ENCODE peak calls at places on chromosome X, in ten cellular contexts. N is dorsolateral prefrontal cortex, W is left ventricle myocardium inferior, Y is adrenal gland, Z is fibroblast of lung, R is mesendoderm, S is neural progenitor cell, O is colonic mucosa, K is endodermal cell, X is tibial nerve. J is an unnamed sample. For H3K27me3, the result is how much of the 10 kb centered on the place peaks cover.

GRCh38 chrX:106894392-106894909 is 8.7 kb downstream of the RIPPLY1 start:
- DNase-seq in N (peak), W (no peak), Y (peak), Z (peak), R (peak), S (peak), O (peak), K (peak), X (peak), J (no peak)

GRCh38 chrX:23483396-23483795 is 148.7 kb downstream of the PTCHD1 start:
- DNase-seq in N (no peak), W (no peak), Y (no peak), Z (no peak), R (no peak), S (no peak), O (no peak), K (no peak), X (no peak), J (no peak)

GRCh38 chrX:30005821-30006220 is 209.5 kb upstream of the MAGEB2 start:
- DNase-seq in N (no peak), W (no peak), Y (no peak), Z (no peak), R (no peak), S (no peak), O (no peak), K (no peak), X (no peak), J (no peak)

GRCh38 chrX:130060122-130061069 is 49.9 kb downstream of the ELF4 start:
- DNase-seq in N (peak), W (peak), Y (peak), Z (peak), R (peak), S (peak), O (peak), K (peak), X (peak), J (no peak)

GRCh38 chrX:69055193-69055592 is 110.1 kb downstream of the PJA1 start:
- DNase-seq in N (no peak), W (no peak), Y (no peak), Z (no peak), R (no peak), S (no peak), O (no peak), K (peak), X (no peak), J (no peak)

GRCh38 chrX:115226929-115227328 is 7.0 kb downstream of the LRCH2 start:
- DNase-seq in N (no peak), W (no peak), Y (no peak), Z (peak), R (peak), S (peak), O (no peak), K (peak), X (no peak), J (no peak)

GRCh38 chrX:71911731-71912050 is 1.0 kb downstream of the NHSL2 start:
- DNase-seq in N (no peak), W (no peak), Y (no peak), Z (peak), R (peak), S (peak), O (no peak), K (no peak), X (no peak), J (no peak)

GRCh38 chrX:40434947-40435346 is 145.8 kb upstream of the ATP6AP2 start:
- DNase-seq in N (peak), W (peak), Y (peak), Z (peak), R (peak), S (peak), O (no peak), K (peak), X (peak), J (no peak)

GRCh38 chrX:103533428-103534216 is 14.3 kb upstream of the RAB40A start:
- DNase-seq in N (peak), W (peak), Y (peak), Z (peak), R (peak), S (peak), O (peak), K (peak), X (peak), J (peak)

GRCh38 chrX:142637206-142637605 is 388.5 kb upstream of the SPANXN4 start:
- DNase-seq in N (no peak), W (no peak), Y (no peak), Z (no peak), R (no peak), S (no peak), O (no peak), K (no peak), X (no peak), J (no peak)
- H3K27me3 ChIP-seq in N (under half), W (under half), Y (under half), Z (under half), R (under half), S (under half), O (under half), K (under half), X (under half), J (under half)

GRCh38 chrX:139202742-139203410 is 327.7 kb upstream of the F9 start:
- DNase-seq in N (no peak), W (peak), Y (no peak), Z (no peak), R (peak), S (peak), O (no peak), K (peak), X (no peak), J (no peak)

GRCh38 chrX:139204903-139205667 is 325.5 kb upstream of the F9 start:
- DNase-seq in N (no peak), W (peak), Y (peak), Z (peak), R (peak), S (peak), O (peak), K (peak), X (no peak), J (no peak)

GRCh38 chrX:139204576-139204902 is 326.0 kb upstream of the F9 start:
- DNase-seq in N (no peak), W (no peak), Y (no peak), Z (no peak), R (no peak), S (no peak), O (no peak), K (no peak), X (no peak), J (no peak)

GRCh38 chrX:139201924-139202323 is 328.6 kb upstream of the F9 start:
- DNase-seq in N (no peak), W (no peak), Y (no peak), Z (peak), R (no peak), S (no peak), O (no peak), K (no peak), X (no peak), J (no peak)

DNA sequence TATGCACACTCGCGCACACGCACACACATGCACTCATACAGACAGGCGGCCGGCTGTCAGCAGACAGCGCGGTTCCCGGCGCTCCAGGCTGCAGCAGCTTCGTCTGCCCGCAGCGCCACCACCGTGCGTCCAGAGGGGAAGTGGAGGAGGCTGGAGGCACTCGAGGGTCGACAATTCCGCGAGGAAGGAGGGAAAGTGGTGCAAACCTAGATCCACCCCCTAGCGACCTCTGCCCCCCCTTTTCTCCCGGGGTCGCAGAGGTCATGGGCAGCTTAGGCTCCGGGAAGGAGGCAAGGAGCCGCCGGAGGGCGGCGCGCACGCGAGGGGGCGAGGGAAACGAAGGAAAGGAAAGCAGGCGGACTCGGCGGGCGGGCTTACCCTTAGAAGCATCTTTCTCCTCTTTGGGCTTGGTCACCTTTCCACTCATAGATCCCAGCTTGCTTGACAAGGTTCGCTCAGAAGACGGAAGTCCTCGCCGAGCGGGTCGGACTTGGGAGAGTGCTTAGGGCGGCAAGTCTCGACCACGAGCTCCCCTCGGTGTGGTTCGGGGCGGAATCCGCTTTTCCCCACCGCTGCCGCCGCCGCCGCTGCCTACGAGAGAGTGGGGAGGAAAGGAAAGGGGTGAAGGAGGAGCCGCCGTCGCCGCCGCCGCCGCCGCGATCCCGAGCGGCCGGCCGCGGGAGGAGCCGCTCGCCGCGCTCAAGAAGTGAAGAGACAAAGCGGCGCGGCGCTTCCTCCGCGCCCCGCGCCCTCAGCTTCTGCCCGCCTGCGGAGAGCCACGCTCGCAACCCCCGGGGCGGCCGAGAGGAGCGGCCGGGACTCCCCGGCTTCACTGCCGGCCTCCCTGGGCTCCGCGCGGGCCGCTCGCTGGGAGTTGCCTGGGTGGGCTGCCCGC is 326.6 kb upstream of the F9 start:
- DNase-seq in N (no peak), W (no peak), Y (peak), Z (peak), R (peak), S (peak), O (no peak), K (peak), X (no peak), J (no peak)
- H3K27me3 ChIP-seq in N (half or more), W (under half), Y (under half), Z (under half), R (under half), S (half or more), O (under half), K (under half), X (under half), J (under half)

GRCh38 chrX:34716322-34716721 is 59.2 kb upstream of the TMEM47 start:
- DNase-seq in N (no peak), W (no peak), Y (no peak), Z (no peak), R (no peak), S (no peak), O (no peak), K (no peak), X (no peak), J (no peak)
- H3K27me3 ChIP-seq in N (half or more), W (under half), Y (under half), Z (under half), R (under half), S (under half), O (under half), K (under half), X (under half), J (under half)

DNA sequence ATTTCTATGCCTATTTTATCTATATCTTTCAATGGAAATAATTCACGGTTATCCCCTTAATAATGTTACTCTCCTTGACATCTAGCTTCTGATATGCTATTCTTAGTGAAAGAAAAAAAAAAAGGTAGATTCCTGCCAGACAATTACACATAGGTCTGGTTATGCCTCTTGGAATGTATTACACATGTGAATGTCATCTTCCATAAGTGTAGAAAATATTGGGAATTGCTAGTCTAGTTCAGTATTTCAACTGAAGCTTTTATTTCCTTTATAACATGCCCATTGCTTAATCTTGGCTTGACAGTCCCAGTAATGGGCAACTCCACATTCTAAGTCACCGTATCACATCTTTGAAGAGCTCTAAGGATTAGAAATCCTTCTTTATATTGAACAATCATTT is 25.4 kb upstream of the PPP1R2C start:
- DNase-seq in N (no peak), W (no peak), Y (no peak), Z (peak), R (no peak), S (no peak), O (no peak), K (no peak), X (no peak), J (no peak)
- H3K27me3 ChIP-seq in N (under half), W (under half), Y (under half), Z (under half), R (under half), S (under half), O (under half), K (under half), X (under half), J (under half)

GRCh38 chrX:138708268-138708667 is 3.2 kb downstream of the FGF13 start:
- DNase-seq in N (no peak), W (no peak), Y (no peak), Z (peak), R (no peak), S (no peak), O (no peak), K (no peak), X (no peak), J (no peak)

GRCh38 chrX:138710311-138710791 is 1.2 kb downstream of the FGF13 start:
- DNase-seq in N (no peak), W (peak), Y (no peak), Z (no peak), R (peak), S (peak), O (no peak), K (peak), X (no peak), J (no peak)

GRCh38 chrX:138709886-138710285 is 1.6 kb downstream of the FGF13 start:
- DNase-seq in N (no peak), W (no peak), Y (no peak), Z (peak), R (peak), S (peak), O (no peak), K (no peak), X (no peak), J (no peak)

GRCh38 chrX:138710866-138711331 is 618 bp downstream of the FGF13 start:
- DNase-seq in N (no peak), W (peak), Y (no peak), Z (peak), R (peak), S (peak), O (no peak), K (peak), X (no peak), J (no peak)

DNA sequence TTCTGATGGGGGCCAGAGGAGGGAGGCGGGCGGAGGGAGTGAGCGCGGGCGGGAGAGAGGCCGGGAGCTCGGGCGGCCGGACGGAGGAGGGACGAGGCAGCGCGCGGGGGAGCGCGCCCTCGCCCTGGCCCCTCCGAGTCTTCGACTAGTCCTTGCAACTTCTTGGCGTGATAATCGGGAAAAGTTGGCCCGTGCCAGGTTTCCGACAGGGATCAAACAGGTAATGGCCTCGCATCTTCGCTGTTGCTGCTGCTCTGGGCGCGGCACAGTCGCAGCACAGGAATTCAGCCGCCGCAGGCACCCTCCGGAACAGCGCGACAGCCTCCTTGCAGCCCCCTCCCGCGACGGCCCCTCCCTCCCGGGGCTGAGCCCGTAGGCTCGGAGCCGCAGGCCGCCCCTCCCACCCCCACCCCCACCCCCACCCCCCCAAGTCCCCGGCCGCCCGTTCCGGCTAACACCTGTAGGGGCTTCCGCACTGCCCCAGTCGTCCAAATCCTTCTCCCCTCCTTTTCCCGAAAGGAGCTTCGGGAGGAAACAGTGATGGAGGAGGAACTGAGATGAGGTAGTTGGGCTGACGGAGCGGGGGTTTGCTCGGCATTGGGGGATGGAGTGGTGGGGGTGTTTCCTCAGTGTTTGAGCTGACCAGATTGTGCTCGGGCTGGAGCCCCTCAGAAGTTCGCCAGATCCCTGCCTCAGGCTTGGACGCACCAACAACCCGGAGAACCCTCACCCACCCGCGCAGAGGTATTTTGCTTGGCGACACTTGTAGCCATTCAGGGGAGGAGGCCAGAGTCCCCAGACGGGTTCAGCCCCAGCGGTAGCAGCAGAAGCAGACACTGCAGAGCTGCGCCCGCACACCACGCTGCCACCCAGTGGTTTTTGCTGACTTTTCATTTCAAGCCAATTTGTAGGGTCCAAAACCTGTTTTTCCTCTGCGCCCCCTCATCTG is at the start of gene FGF13:
- DNase-seq in N (peak), W (peak), Y (no peak), Z (peak), R (peak), S (peak), O (no peak), K (peak), X (no peak), J (no peak)
- H3K27me3 ChIP-seq in N (half or more), W (under half), Y (under half), Z (under half), R (under half), S (under half), O (under half), K (under half), X (under half), J (under half)